ENCODE peak calls at places on chromosomes 5 and 9, in six cellular contexts. N is A549, J is endothelial cell of umbilical vein, Z is testis, C is IMR-90, G is prostate gland. B is an unnamed sample.

GRCh38 chr5:98416541-98416940 is 356.9 kb upstream of the RGMB start:
- DNase-seq in Z (no peak), N (no peak), J (no peak), G (no peak), C (peak; percentile 73), B (no peak)

GRCh38 chr9:76431601-76432000 is 27.4 kb upstream of the GCNT1 start:
- DNase-seq in G (no peak), N (no peak), C (no peak), J (no peak), Z (no peak), B (no peak)

GRCh38 chr5:74201334-74202081 is 439.0 kb downstream of the ENC1 start:
- DNase-seq in J (peak; percentile 85), N (no peak), Z (peak; percentile 42), C (peak; percentile 51), G (no peak), B (no peak)

GRCh38 chr5:62937661-62938558 is 359.3 kb downstream of the LRRC70 start:
- DNase-seq in Z (no peak), C (peak; percentile 3), N (no peak), J (peak; percentile 18), G (no peak), B (no peak)

GRCh38 chr5:1255081-1255561 is 29.9 kb downstream of the SLC6A18 start:
- DNase-seq in G (no peak), N (no peak), C (no peak), Z (no peak), J (no peak), B (no peak)

GRCh38 chr5:136811551-136811950 is 446.2 kb upstream of the TRPC7 start:
- DNase-seq in J (peak; percentile 45), N (peak; percentile 29), C (peak; percentile 86), Z (no peak), G (no peak), B (no peak)

GRCh38 chr5:145360936-145361335 is 474.2 kb downstream of the PRELID2 start:
- DNase-seq in G (no peak), Z (no peak), J (no peak), C (peak; percentile 42), N (no peak), B (no peak)

GRCh38 chr5:148794275-148794674 is 32.1 kb upstream of the ADRB2 start:
- DNase-seq in G (no peak), C (peak; percentile 56), N (no peak), Z (no peak), J (no peak), B (no peak)

GRCh38 chr9:87135074-87135473 is 187.8 kb upstream of the GAS1 start:
- DNase-seq in J (no peak), Z (no peak), C (no peak), N (no peak), G (no peak), B (no peak)

GRCh38 chr5:73319036-73319435 is 129.5 kb downstream of the FOXD1 start:
- DNase-seq in G (no peak), C (peak; percentile 16), Z (no peak), N (no peak), J (no peak), B (no peak)

GRCh38 chr9:91935805-91936204 is 14.2 kb downstream of the ROR2 start:
- DNase-seq in Z (no peak), G (no peak), J (no peak), C (no peak), N (no peak), B (no peak)

GRCh38 chr5:74865799-74866652 is at the start of gene FAM169A:
- DNase-seq in C (peak; percentile 4), Z (peak; percentile 53), J (no peak), G (peak; percentile 27), N (peak; percentile 62), B (no peak)

DNA sequence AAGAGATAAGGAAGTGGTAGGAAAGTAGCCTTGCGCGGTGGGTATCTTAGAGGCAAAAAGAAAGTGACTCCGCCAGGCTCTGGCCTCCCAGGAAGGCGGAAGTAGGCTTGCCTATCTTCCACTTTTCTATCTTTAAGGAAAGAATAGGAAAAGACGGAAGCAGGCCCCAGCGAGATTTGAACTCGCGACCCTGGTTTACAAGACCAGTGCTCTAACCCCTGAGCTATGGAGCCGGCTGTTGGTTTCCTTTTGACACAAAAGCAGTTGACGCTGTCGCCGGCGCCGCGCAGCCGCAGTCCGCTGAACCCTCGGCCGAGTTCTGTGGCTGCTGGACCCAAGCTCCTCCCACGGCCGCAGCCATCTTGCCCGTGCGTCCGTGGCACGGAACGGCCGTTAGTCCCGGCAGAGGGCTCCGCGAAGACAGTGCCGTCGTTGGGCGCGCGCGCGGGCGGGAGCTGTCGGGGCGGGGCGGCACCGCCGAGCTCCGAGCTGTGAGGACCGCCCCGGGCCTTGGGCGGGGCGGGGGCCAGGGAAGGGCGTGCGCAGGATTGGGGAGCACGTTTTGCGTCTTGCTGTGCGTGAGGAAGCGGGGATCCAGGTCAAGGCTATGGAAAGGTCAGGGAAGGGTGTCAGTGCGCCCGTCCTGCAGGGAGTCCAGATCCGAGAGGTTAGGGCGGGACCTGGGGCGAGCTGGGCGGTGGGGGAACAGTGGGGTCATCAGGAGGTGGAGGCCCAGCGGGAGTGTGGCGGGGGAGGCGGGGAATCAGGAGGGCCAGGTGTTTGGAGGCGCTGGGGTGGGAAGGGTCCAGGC is 13.3 kb downstream of the TRIM7 start:
- DNase-seq in J (peak; percentile 97), Z (peak; percentile 96), G (peak; percentile 94), N (peak; percentile 96), C (peak; percentile 94), B (peak; percentile 97)
- TF ChIP-seq POLR2A in J (peak; percentile 93), Z (no peak), G (peak; percentile 70), N (peak; percentile 71), C (peak; percentile 43), B (peak; percentile 33)

GRCh38 chr5:3122985-3123762 is 371.7 kb upstream of the IRX2 start:
- DNase-seq in J (no peak), N (no peak), G (no peak), C (no peak), Z (no peak), B (no peak)

GRCh38 chr5:3120013-3120412 is 368.5 kb upstream of the IRX2 start:
- DNase-seq in C (no peak), G (no peak), N (no peak), Z (no peak), J (no peak), B (no peak)

GRCh38 chr5:3122216-3122615 is 370.7 kb upstream of the IRX2 start:
- DNase-seq in C (no peak), J (no peak), N (no peak), Z (no peak), G (no peak), B (no peak)

GRCh38 chr5:3123763-3124157 is 372.3 kb upstream of the IRX2 start:
- DNase-seq in Z (no peak), C (no peak), N (no peak), J (no peak), G (no peak), B (no peak)

GRCh38 chr5:3121813-3122212 is 370.3 kb upstream of the IRX2 start:
- DNase-seq in G (no peak), C (no peak), Z (no peak), J (no peak), N (no peak), B (no peak)
- H3K4me3 ChIP-seq in G (no peak overlapping the region), C (no peak overlapping the region), Z (no peak overlapping the region), J (no peak overlapping the region), N (no peak overlapping the region), B (no peak overlapping the region)

GRCh38 chr9:129626079-129626943 is at the start of gene NTMT1:
- DNase-seq in J (peak; percentile 84), G (peak; percentile 85), N (peak; percentile 87), Z (peak; percentile 93), C (peak; percentile 81), B (peak; percentile 94)
- TF ChIP-seq POLR2A in J (peak; percentile 93), G (peak; percentile 96), N (peak; percentile 93), Z (peak; percentile 93), C (peak; percentile 86), B (peak; percentile 96)

DNA sequence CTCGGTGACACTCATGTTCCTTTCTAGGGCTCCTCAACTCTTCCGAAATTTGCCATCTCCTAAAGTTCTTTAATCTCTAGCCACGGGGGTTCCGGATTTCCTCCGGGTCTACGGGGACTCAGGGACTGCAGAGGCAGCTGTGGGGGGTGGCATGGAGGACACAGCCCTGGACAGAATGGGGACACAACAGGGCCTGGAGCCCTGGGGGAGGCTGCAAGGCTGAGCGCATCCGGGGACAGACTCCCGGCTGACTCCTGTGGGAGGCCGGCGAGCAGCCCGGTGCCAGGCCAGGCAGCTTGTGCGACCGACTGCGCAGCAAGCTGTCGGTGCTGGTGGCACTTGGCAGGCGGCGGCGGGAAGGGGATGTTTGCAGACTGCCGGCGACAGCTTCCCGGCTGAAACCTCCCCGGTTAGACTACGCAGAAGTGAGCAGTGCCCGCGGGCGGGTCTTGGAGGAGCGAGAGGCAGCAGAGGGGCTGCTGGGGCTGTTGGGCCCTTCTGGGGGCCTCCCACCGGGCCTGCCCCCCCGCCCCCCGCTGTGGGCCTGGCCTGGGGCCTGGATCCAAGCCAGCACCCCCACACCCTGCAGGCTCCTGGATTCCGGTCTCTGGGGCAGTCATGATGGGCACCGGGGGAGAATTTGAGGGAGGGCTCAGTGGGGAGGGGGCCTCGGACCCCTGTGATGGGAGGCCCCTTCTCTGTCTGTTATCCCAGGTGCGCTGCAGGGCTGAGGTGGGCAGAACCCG is 28.7 kb upstream of the UBAC1 start:
- DNase-seq in N (no peak), Z (no peak), G (peak; percentile 49), J (no peak), C (no peak), B (no peak)
- H3K4me3 ChIP-seq in N (no peak overlapping the region), Z (no peak overlapping the region), G (no peak overlapping the region), J (no peak overlapping the region), C (no peak overlapping the region), B (peak overlapping the region; percentile 2)

DNA sequence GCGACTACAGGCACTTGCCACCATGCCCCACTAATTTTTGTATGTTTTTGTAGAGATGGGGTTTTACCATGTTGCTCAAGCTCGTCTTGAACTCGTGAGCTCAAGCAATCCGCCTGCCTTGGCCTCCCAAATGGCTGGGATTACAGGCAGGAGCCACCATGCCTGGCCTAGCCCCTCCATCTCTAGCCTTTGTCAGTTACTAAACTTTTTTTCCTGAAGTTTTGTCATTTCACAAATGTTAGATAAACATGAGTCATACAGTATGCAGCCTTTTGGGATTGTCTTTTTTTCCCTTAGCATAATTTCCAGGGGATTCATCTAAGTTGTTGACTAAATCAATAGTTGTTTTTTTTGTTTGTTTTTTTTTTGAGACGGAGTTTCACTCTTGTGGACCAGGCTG is 13.7 kb downstream of the NSD1 start:
- DNase-seq in Z (no peak), N (no peak), J (no peak), G (no peak), C (peak; percentile 63), B (no peak)
- TF ChIP-seq POLR2A in Z (no peak), N (no peak), J (no peak), G (no peak), C (no peak), B (no peak)

DNA sequence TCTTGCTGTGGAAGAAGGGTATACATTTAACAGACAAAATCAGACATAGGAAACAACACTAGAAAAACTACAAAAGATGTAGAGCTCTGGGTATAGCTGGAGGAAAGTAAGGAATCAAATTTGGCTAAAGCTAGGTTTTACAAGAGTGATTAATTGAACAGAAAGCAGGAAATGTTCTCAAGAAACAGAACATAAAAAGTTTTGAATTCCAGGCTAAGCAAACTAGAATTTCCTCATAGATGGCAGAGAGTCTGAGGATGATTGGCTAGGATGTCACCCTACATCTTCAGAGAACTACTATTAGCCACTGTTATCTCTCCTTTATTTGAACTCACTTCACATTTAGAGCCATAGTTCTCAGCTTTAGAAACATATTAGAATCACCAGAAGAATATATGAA is 502.1 kb upstream of the PAPPA start:
- DNase-seq in C (peak; percentile 34), Z (no peak), J (no peak), G (no peak), N (no peak), B (no peak)
- H3K4me3 ChIP-seq in C (no peak overlapping the region), Z (no peak overlapping the region), J (no peak overlapping the region), G (no peak overlapping the region), N (no peak overlapping the region), B (no peak overlapping the region)

GRCh38 chr9:113504725-113505590 is 41.4 kb downstream of the RGS3 start:
- DNase-seq in G (no peak), C (no peak), Z (no peak), N (peak; percentile 33), J (peak; percentile 87), B (no peak)
- TF ChIP-seq POLR2A in G (no peak), C (no peak), Z (no peak), N (no peak), J (no peak), B (no peak)